ENCODE peak calls at places on chromosomes 2 and 18, in six cellular contexts. One of them, this sample, is unnamed.

GRCh38 chr2:177598321-177598922 is 205.8 kb downstream of the AGPS start:
- DNase-seq in mucosa of gallbladder: peak
- DNase-seq in HL-60: no peak
- DNase-seq in cardiac septum: no peak
- DNase-seq in right lobe of liver: no peak
- DNase-seq in glomerular endothelial cell: no peak
- DNase-seq in this sample: no peak

GRCh38 chr18:22521026-22521707 is 103.5 kb upstream of the CTAGE1 start:
- DNase-seq in mucosa of gallbladder: no peak
- DNase-seq in HL-60: peak
- DNase-seq in cardiac septum: no peak
- DNase-seq in right lobe of liver: no peak
- DNase-seq in glomerular endothelial cell: no peak
- DNase-seq in this sample: no peak

GRCh38 chr18:48408727-48409590 is at the start of gene ZBTB7C:
- DNase-seq in mucosa of gallbladder: no peak
- DNase-seq in HL-60: no peak
- DNase-seq in cardiac septum: no peak
- DNase-seq in right lobe of liver: peak
- DNase-seq in glomerular endothelial cell: no peak
- DNase-seq in this sample: peak

GRCh38 chr2:233448220-233448559 is 93.9 kb downstream of the DGKD start:
- DNase-seq in mucosa of gallbladder: no peak
- DNase-seq in HL-60: no peak
- DNase-seq in cardiac septum: peak
- DNase-seq in right lobe of liver: peak
- DNase-seq in glomerular endothelial cell: no peak
- DNase-seq in this sample: no peak

GRCh38 chr2:85048534-85048933 is 77.6 kb downstream of the KCMF1 start:
- DNase-seq in mucosa of gallbladder: no peak
- DNase-seq in HL-60: no peak
- DNase-seq in cardiac septum: no peak
- DNase-seq in right lobe of liver: no peak
- DNase-seq in glomerular endothelial cell: no peak
- DNase-seq in this sample: no peak

GRCh38 chr2:235106874-235107639 is 155.2 kb downstream of the SH3BP4 start:
- DNase-seq in mucosa of gallbladder: peak
- DNase-seq in HL-60: no peak
- DNase-seq in cardiac septum: no peak
- DNase-seq in right lobe of liver: no peak
- DNase-seq in glomerular endothelial cell: peak
- DNase-seq in this sample: peak

GRCh38 chr2:74379851-74380789 is at the start of gene DCTN1:
- DNase-seq in mucosa of gallbladder: peak
- DNase-seq in HL-60: no peak
- DNase-seq in cardiac septum: peak
- DNase-seq in right lobe of liver: no peak
- DNase-seq in glomerular endothelial cell: no peak
- DNase-seq in this sample: peak

GRCh38 chr18:48868468-48869466 is 82.0 kb downstream of the SMAD7 start:
- DNase-seq in mucosa of gallbladder: no peak
- DNase-seq in HL-60: peak
- DNase-seq in cardiac septum: no peak
- DNase-seq in right lobe of liver: no peak
- DNase-seq in glomerular endothelial cell: no peak
- DNase-seq in this sample: peak

GRCh38 chr2:152762202-152762601 is 43.8 kb downstream of the ARL6IP6 start:
- DNase-seq in mucosa of gallbladder: no peak
- DNase-seq in HL-60: no peak
- DNase-seq in cardiac septum: no peak
- DNase-seq in right lobe of liver: no peak
- DNase-seq in glomerular endothelial cell: peak
- DNase-seq in this sample: no peak

GRCh38 chr2:99422599-99422998 is 67.2 kb downstream of the REV1 start:
- DNase-seq in mucosa of gallbladder: no peak
- DNase-seq in HL-60: no peak
- DNase-seq in cardiac septum: no peak
- DNase-seq in right lobe of liver: no peak
- DNase-seq in glomerular endothelial cell: no peak
- DNase-seq in this sample: no peak

GRCh38 chr2:192828947-192829346 is 634.2 kb upstream of the TMEFF2 start:
- DNase-seq in mucosa of gallbladder: no peak
- DNase-seq in HL-60: no peak
- DNase-seq in cardiac septum: no peak
- DNase-seq in right lobe of liver: peak
- DNase-seq in glomerular endothelial cell: no peak
- DNase-seq in this sample: no peak

GRCh38 chr18:32549248-32549842 is 78.7 kb upstream of the GAREM1 start:
- DNase-seq in mucosa of gallbladder: peak
- DNase-seq in HL-60: no peak
- DNase-seq in cardiac septum: no peak
- DNase-seq in right lobe of liver: peak
- DNase-seq in glomerular endothelial cell: peak
- DNase-seq in this sample: peak

GRCh38 chr18:42108071-42108470 is 153.0 kb downstream of the PIK3C3 start:
- DNase-seq in mucosa of gallbladder: no peak
- DNase-seq in HL-60: no peak
- DNase-seq in cardiac septum: no peak
- DNase-seq in right lobe of liver: no peak
- DNase-seq in glomerular endothelial cell: no peak
- DNase-seq in this sample: no peak

GRCh38 chr2:1219901-1220691 is 193.2 kb upstream of the TPO start:
- DNase-seq in mucosa of gallbladder: no peak
- DNase-seq in HL-60: no peak
- DNase-seq in cardiac septum: no peak
- DNase-seq in right lobe of liver: no peak
- DNase-seq in glomerular endothelial cell: no peak
- DNase-seq in this sample: no peak

GRCh38 chr2:27131429-27131828 is 3.0 kb downstream of the PREB start:
- DNase-seq in mucosa of gallbladder: no peak
- DNase-seq in HL-60: no peak
- DNase-seq in cardiac septum: no peak
- DNase-seq in right lobe of liver: no peak
- DNase-seq in glomerular endothelial cell: no peak
- DNase-seq in this sample: no peak

GRCh38 chr18:77821892-77822291 is 572.2 kb downstream of the GALR1 start:
- DNase-seq in mucosa of gallbladder: no peak
- DNase-seq in HL-60: no peak
- DNase-seq in cardiac septum: no peak
- DNase-seq in right lobe of liver: no peak
- DNase-seq in glomerular endothelial cell: no peak
- DNase-seq in this sample: no peak

GRCh38 chr18:36381075-36381474 is 83.6 kb downstream of the FHOD3 start:
- DNase-seq in mucosa of gallbladder: no peak
- DNase-seq in HL-60: no peak
- DNase-seq in cardiac septum: no peak
- DNase-seq in right lobe of liver: no peak
- DNase-seq in glomerular endothelial cell: no peak
- DNase-seq in this sample: no peak

GRCh38 chr2:240423788-240424191 is 11.7 kb upstream of the GPC1 start:
- DNase-seq in mucosa of gallbladder: no peak
- DNase-seq in HL-60: no peak
- DNase-seq in cardiac septum: peak
- DNase-seq in right lobe of liver: peak
- DNase-seq in glomerular endothelial cell: no peak
- DNase-seq in this sample: no peak

GRCh38 chr2:84487298-84487996 is 28.4 kb upstream of the SUCLG1 start:
- DNase-seq in mucosa of gallbladder: no peak
- DNase-seq in HL-60: no peak
- DNase-seq in cardiac septum: no peak
- DNase-seq in right lobe of liver: peak
- DNase-seq in glomerular endothelial cell: no peak
- DNase-seq in this sample: no peak

GRCh38 chr2:8004250-8004681 is 677.6 kb upstream of the ID2 start:
- DNase-seq in mucosa of gallbladder: no peak
- DNase-seq in HL-60: no peak
- DNase-seq in cardiac septum: no peak
- DNase-seq in right lobe of liver: no peak
- DNase-seq in glomerular endothelial cell: no peak
- DNase-seq in this sample: peak

GRCh38 chr2:168189835-168190426 is 57.5 kb downstream of the STK39 start:
- DNase-seq in mucosa of gallbladder: no peak
- DNase-seq in HL-60: no peak
- DNase-seq in cardiac septum: no peak
- DNase-seq in right lobe of liver: no peak
- DNase-seq in glomerular endothelial cell: peak
- DNase-seq in this sample: no peak

GRCh38 chr2:129812654-129813053 is 166.8 kb upstream of the RAB6C start:
- DNase-seq in mucosa of gallbladder: no peak
- DNase-seq in HL-60: no peak
- DNase-seq in cardiac septum: no peak
- DNase-seq in right lobe of liver: no peak
- DNase-seq in glomerular endothelial cell: no peak
- DNase-seq in this sample: no peak

GRCh38 chr2:8548065-8548870 is 133.6 kb upstream of the ID2 start:
- DNase-seq in mucosa of gallbladder: no peak
- DNase-seq in HL-60: no peak
- DNase-seq in cardiac septum: no peak
- DNase-seq in right lobe of liver: no peak
- DNase-seq in glomerular endothelial cell: no peak
- DNase-seq in this sample: no peak

GRCh38 chr18:22136395-22136794 is 33.0 kb upstream of the GATA6 start:
- DNase-seq in mucosa of gallbladder: no peak
- DNase-seq in HL-60: no peak
- DNase-seq in cardiac septum: no peak
- DNase-seq in right lobe of liver: no peak
- DNase-seq in glomerular endothelial cell: peak
- DNase-seq in this sample: no peak

GRCh38 chr2:177204417-177204816 is 8.2 kb upstream of the HNRNPA3 start:
- DNase-seq in mucosa of gallbladder: no peak
- DNase-seq in HL-60: no peak
- DNase-seq in cardiac septum: no peak
- DNase-seq in right lobe of liver: no peak
- DNase-seq in glomerular endothelial cell: no peak
- DNase-seq in this sample: no peak

GRCh38 chr2:171210864-171211431 is 50.3 kb upstream of the TLK1 start:
- DNase-seq in mucosa of gallbladder: no peak
- DNase-seq in HL-60: no peak
- DNase-seq in cardiac septum: no peak
- DNase-seq in right lobe of liver: no peak
- DNase-seq in glomerular endothelial cell: no peak
- DNase-seq in this sample: no peak

GRCh38 chr2:105143467-105144127 is 97.9 kb upstream of the GPR45 start:
- DNase-seq in mucosa of gallbladder: no peak
- DNase-seq in HL-60: no peak
- DNase-seq in cardiac septum: no peak
- DNase-seq in right lobe of liver: no peak
- DNase-seq in glomerular endothelial cell: no peak
- DNase-seq in this sample: no peak

GRCh38 chr2:69790601-69790959 is 38.9 kb upstream of the GMCL1 start:
- DNase-seq in mucosa of gallbladder: no peak
- DNase-seq in HL-60: no peak
- DNase-seq in cardiac septum: no peak
- DNase-seq in right lobe of liver: no peak
- DNase-seq in glomerular endothelial cell: no peak
- DNase-seq in this sample: no peak

GRCh38 chr2:2747797-2748301 is 416.8 kb upstream of the MYT1L start:
- DNase-seq in mucosa of gallbladder: no peak
- DNase-seq in HL-60: no peak
- DNase-seq in cardiac septum: no peak
- DNase-seq in right lobe of liver: no peak
- DNase-seq in glomerular endothelial cell: no peak
- DNase-seq in this sample: no peak

GRCh38 chr2:218224206-218224605 is 7.2 kb downstream of the ARPC2 start:
- DNase-seq in mucosa of gallbladder: no peak
- DNase-seq in HL-60: no peak
- DNase-seq in cardiac septum: no peak
- DNase-seq in right lobe of liver: no peak
- DNase-seq in glomerular endothelial cell: no peak
- DNase-seq in this sample: no peak

GRCh38 chr2:3585239-3586109 is 9.4 kb upstream of the COLEC11 start:
- DNase-seq in mucosa of gallbladder: peak
- DNase-seq in HL-60: no peak
- DNase-seq in cardiac septum: no peak
- DNase-seq in right lobe of liver: peak
- DNase-seq in glomerular endothelial cell: no peak
- DNase-seq in this sample: no peak

GRCh38 chr2:7619203-7619602 is 702.0 kb downstream of the RNF144A start:
- DNase-seq in mucosa of gallbladder: no peak
- DNase-seq in HL-60: no peak
- DNase-seq in cardiac septum: no peak
- DNase-seq in right lobe of liver: no peak
- DNase-seq in glomerular endothelial cell: no peak
- DNase-seq in this sample: no peak

GRCh38 chr2:65411056-65411795 is 21.2 kb downstream of the SPRED2 start:
- DNase-seq in mucosa of gallbladder: peak
- DNase-seq in HL-60: no peak
- DNase-seq in cardiac septum: no peak
- DNase-seq in right lobe of liver: no peak
- DNase-seq in glomerular endothelial cell: no peak
- DNase-seq in this sample: no peak

GRCh38 chr2:207148025-207148424 is 17.7 kb downstream of the KLF7 start:
- DNase-seq in mucosa of gallbladder: no peak
- DNase-seq in HL-60: no peak
- DNase-seq in cardiac septum: no peak
- DNase-seq in right lobe of liver: no peak
- DNase-seq in glomerular endothelial cell: no peak
- DNase-seq in this sample: no peak

GRCh38 chr2:86021396-86022378 is 84.0 kb downstream of the POLR1A start:
- DNase-seq in mucosa of gallbladder: no peak
- DNase-seq in HL-60: no peak
- DNase-seq in cardiac septum: peak
- DNase-seq in right lobe of liver: peak
- DNase-seq in glomerular endothelial cell: no peak
- DNase-seq in this sample: peak

This sample was measured in HuH-7.5.